ENCODE peak calls at places on chromosomes 6 and 20, in seven cellular contexts. K is CD8-positive, alpha-beta T cell; C is RWPE1; F is fibroblast of lung; B is GM23248; H is A549; U is cardiac muscle cell. M is an unnamed sample.

GRCh38 chr6:43630980-43631619 is 2.0 kb upstream of the GTPBP2 start:
- DNase-seq in K (no peak), F (no peak), H (no peak), B (no peak), U (no peak), C (no peak), M (no peak)

GRCh38 chr6:43896474-43896873 is 126.5 kb downstream of the VEGFA start:
- DNase-seq in H (no peak), K (no peak), B (no peak), U (no peak), C (no peak), F (no peak), M (no peak)

GRCh38 chr6:21947751-21948386 is 349.0 kb downstream of the PRL start:
- DNase-seq in U (no peak), B (no peak), C (no peak), K (no peak), H (no peak), F (peak), M (no peak)

GRCh38 chr20:34888468-34888867 is 12.1 kb downstream of the ACSS2 start:
- DNase-seq in U (no peak), B (no peak), C (no peak), F (no peak), H (no peak), K (no peak), M (no peak)

GRCh38 chr20:59317332-59317731 is 16.9 kb downstream of the EDN3 start:
- DNase-seq in K (no peak), F (no peak), U (no peak), B (no peak), C (no peak), H (no peak), M (no peak)

GRCh38 chr6:41881506-41881905 is 13.7 kb downstream of the USP49 start:
- DNase-seq in H (no peak), C (no peak), U (no peak), F (no peak), B (no peak), K (no peak), M (no peak)

GRCh38 chr6:10586302-10586701 is 65.2 kb downstream of the GCNT2 start:
- DNase-seq in U (peak), B (no peak), K (no peak), F (peak), C (no peak), H (no peak), M (no peak)

GRCh38 chr6:25388776-25389175 is 109.6 kb downstream of the CARMIL1 start:
- DNase-seq in B (no peak), H (no peak), C (no peak), U (no peak), F (no peak), K (no peak), M (no peak)

GRCh38 chr20:21352703-21353102 is 44.6 kb downstream of the NKX2-4 start:
- DNase-seq in H (no peak), C (no peak), F (peak), K (no peak), B (peak), U (no peak), M (no peak)

GRCh38 chr6:88662163-88662580 is 301.2 kb downstream of the RNGTT start:
- DNase-seq in K (no peak), F (no peak), B (no peak), H (peak), U (no peak), C (no peak), M (no peak)

GRCh38 chr20:9203081-9203447 is 134.2 kb downstream of the PLCB4 start:
- DNase-seq in H (peak), C (no peak), B (peak), U (no peak), K (no peak), F (peak), M (no peak)

GRCh38 chr20:23683281-23683680 is 5.6 kb downstream of the CST4 start:
- DNase-seq in K (no peak), H (no peak), U (no peak), C (no peak), F (no peak), B (no peak), M (no peak)

GRCh38 chr20:46312075-46312944 is 4.0 kb upstream of the CDH22 start:
- DNase-seq in U (peak), B (no peak), C (no peak), F (no peak), K (no peak), H (no peak), M (no peak)

GRCh38 chr6:33165581-33166258 is 26.5 kb downstream of the COL11A2 start:
- DNase-seq in K (no peak), B (no peak), C (no peak), F (no peak), H (no peak), U (no peak), M (no peak)

GRCh38 chr6:29667158-29667557 is 10.3 kb downstream of the MOG start:
- DNase-seq in B (no peak), U (peak), C (no peak), K (no peak), H (no peak), F (no peak), M (no peak)

GRCh38 chr6:1840491-1841121 is 230.9 kb downstream of the FOXC1 start:
- DNase-seq in K (no peak), F (no peak), C (no peak), U (no peak), H (no peak), B (no peak), M (no peak)

GRCh38 chr6:1839315-1839714 is 229.6 kb downstream of the FOXC1 start:
- DNase-seq in U (no peak), B (no peak), K (no peak), F (no peak), C (no peak), H (no peak), M (no peak)

GRCh38 chr6:1838604-1839003 is 228.9 kb downstream of the FOXC1 start:
- DNase-seq in B (peak), C (peak), U (no peak), H (no peak), F (peak), K (no peak), M (no peak)

GRCh38 chr6:1841131-1841530 is 231.4 kb downstream of the FOXC1 start:
- DNase-seq in C (no peak), B (no peak), U (no peak), H (no peak), F (no peak), K (no peak), M (no peak)

DNA sequence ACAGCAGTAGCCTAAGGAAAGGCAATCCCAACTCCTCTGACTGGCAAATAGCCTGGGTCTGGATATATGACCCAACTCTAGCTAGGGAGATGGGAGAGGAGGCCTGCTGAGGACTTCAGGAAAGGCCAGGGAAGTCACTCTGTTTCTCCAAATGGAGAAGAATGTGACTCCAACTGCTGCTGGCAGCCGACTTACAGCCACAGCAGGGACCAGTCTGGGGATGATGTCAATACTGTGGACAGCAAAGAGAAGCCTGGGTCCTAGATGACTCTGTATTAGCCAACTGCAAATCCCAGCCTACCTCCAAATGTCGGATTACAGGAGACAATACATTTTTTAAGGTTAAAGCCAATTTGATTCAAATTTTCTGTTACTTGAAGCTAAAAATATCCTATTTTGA is 232.6 kb downstream of the FOXC1 start:
- DNase-seq in U (no peak), H (no peak), B (no peak), C (no peak), F (no peak), K (no peak), M (no peak)
- H3K27ac ChIP-seq in U (no peak), H (no peak), B (no peak), C (no peak), F (no peak), K (no peak), M (no peak)

DNA sequence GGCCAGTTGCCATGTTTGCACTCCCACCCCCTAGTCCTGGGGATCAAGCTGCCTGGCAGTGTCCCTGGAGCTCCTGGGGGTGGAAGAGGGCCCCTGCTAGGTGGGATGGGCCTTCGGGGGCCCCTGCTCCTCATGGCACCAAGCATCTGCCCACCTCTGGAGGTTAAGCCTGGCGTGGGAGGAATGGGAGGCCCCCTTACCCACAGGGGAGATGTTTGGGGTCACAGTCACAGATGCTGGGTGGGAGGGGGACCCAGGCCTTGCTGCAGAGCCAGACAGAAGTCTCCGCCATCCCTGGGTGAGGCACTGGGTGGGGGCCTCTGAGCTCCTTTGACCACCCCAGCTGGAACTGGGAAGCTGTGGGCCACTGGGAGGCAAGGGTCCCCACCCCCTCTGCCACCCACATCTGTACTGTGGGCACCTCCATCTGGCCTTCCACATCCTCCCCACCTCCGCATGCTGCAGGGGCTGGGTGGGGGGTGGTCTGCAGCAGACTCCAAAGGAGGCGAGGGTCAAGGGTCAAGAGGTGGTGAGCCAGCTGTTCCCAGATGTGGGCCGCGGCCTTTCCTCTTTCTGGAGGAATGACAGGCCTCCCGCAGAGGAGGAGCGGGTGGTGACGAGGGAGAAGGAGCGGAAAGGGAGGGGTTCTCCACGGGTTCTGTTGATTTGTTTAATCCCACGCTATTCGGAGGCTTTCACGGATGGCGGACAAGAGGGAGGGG is 41.5 kb downstream of the YTHDF1 start:
- DNase-seq in K (no peak), B (no peak), U (no peak), C (no peak), F (no peak), H (no peak), M (no peak)
- H3K27ac ChIP-seq in K (no peak), B (no peak), U (no peak), C (no peak), F (no peak), H (no peak), M (no peak)

GRCh38 chr6:136682292-136682691 is 110.0 kb downstream of the MAP3K5 start:
- DNase-seq in B (no peak), U (no peak), K (no peak), F (no peak), C (no peak), H (no peak), M (no peak)

GRCh38 chr6:136677822-136678221 is 114.5 kb downstream of the MAP3K5 start:
- DNase-seq in K (no peak), H (no peak), C (no peak), U (no peak), F (no peak), B (no peak), M (no peak)

GRCh38 chr6:136685540-136686108 is 106.7 kb downstream of the MAP3K5 start:
- DNase-seq in K (no peak), H (no peak), B (no peak), F (peak), U (no peak), C (peak), M (no peak)

GRCh38 chr6:136684483-136684882 is 107.8 kb downstream of the MAP3K5 start:
- DNase-seq in U (no peak), K (no peak), C (no peak), H (no peak), B (peak), F (no peak), M (no peak)

DNA sequence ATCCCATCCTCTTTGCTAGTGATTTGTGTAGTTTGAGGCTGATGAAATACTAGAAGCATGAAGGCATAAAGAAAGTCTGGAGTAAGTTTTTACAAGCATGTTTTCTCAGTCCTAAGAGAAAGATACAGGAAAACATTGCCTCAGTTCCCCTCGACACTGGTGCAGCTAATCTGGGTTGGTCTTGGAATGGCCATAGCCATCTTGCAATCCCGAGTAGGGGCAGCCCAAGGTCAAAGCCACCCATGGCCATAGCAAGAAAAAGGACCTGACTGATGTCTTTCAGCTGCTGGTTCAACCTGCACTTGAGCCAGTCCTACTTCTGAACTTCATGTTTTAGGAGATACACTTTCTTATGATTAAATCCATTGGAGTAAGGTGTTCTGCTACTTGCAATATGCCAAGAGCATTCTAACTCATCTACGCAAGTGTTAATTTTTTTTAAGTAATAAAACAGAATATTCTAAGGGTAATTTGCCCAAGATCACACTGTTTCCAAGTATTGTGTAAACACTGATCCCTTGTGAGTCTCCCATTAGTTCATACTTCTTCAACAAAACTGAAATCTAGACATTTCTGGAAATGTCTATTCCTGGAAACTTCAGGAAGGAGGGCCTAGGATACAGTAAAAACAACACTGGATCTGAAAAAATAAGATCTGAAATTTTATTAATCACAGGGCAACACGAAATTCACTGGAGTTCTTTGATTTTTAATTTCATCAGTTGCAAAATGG is 108.9 kb downstream of the MAP3K5 start:
- DNase-seq in C (no peak), F (no peak), U (no peak), B (no peak), K (no peak), H (no peak), M (no peak)
- H3K27ac ChIP-seq in C (no peak), F (no peak), U (no peak), B (no peak), K (no peak), H (no peak), M (no peak)

GRCh38 chr6:148497717-148498116 is 155.1 kb downstream of the SASH1 start:
- DNase-seq in F (peak), U (no peak), H (no peak), K (no peak), C (no peak), B (peak), M (no peak)

GRCh38 chr6:148500402-148500801 is 157.8 kb downstream of the SASH1 start:
- DNase-seq in H (no peak), F (no peak), C (no peak), B (no peak), U (no peak), K (no peak), M (no peak)

GRCh38 chr6:148494226-148494625 is 151.6 kb downstream of the SASH1 start:
- DNase-seq in F (no peak), C (no peak), K (no peak), U (no peak), B (peak), H (no peak), M (no peak)

GRCh38 chr6:148495029-148495428 is 152.4 kb downstream of the SASH1 start:
- DNase-seq in C (no peak), U (no peak), K (no peak), F (peak), H (no peak), B (peak), M (no peak)

DNA sequence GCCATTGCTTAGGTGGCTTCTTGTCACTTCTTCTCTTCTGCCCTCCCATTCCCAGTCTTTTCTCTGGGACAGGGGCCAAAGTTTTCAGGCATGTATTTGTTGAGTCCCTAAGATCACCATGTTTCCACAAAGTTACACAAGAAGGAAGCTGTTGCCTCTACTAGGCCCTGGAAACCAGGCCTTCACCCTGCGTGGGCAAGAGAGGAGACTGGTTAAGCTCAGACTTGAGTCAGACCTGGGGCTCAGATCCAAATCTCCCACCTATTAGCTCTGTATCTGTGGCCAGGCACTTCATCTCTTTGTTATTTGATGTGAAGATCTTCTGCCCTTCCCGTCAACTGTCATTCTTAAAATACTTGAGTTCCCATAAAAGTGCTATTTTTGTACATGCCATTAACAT is 154.6 kb downstream of the SASH1 start:
- DNase-seq in H (no peak), B (peak), U (no peak), C (no peak), F (peak), K (no peak), M (no peak)
- H3K27ac ChIP-seq in H (no peak), B (peak), U (no peak), C (peak), F (peak), K (no peak), M (no peak)

GRCh38 chr6:52377538-52378221 is 15.7 kb downstream of the PAQR8 start:
- DNase-seq in U (no peak), H (no peak), K (no peak), C (no peak), F (no peak), B (no peak), M (no peak)
- H3K27ac ChIP-seq in U (no peak), H (no peak), K (no peak), C (no peak), F (no peak), B (no peak), M (no peak)

DNA sequence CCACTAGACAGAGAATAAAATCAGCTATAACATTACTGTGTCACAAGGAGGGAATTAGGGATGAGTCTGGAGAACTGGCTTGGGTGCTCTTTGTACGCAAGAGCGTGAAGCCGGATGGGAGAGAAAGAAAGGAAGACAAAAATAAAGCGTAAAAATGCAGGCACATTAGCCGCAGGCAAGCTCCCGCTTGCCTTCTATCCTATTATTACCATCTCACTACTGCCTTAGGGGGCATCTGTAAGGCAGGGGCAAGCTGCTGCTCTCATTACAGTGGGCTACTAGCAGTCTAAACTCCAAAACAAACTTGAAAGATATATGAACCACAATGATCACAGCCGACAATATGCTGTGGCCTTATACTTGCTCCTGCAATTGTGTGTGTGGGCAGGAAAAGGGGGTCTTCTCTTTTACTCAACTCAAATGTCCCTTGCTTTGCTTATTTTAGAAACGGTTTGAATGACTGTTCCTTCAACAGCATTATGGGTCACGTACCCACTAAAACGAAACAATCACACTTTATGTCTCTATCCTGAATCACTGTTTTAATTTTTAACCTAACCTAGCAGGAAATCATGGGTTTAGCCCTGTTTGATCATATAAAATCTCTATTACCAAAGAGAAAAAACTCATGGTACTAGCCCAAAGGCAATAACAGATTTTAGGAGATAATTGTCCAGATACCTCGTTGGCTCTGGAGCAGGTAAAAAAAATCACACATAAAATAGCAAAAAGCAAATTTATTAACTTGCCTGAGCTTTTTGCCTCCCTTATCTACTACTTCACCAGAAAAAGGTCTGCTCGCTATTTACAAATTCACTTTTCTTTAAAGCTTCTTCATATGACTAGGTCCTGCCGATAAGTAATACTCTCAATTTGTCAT is 82.1 kb downstream of the GJA10 start:
- DNase-seq in K (no peak), H (no peak), U (no peak), B (no peak), F (no peak), C (no peak), M (no peak)
- H3K27ac ChIP-seq in K (no peak), H (no peak), U (no peak), B (no peak), F (no peak), C (no peak), M (no peak)

DNA sequence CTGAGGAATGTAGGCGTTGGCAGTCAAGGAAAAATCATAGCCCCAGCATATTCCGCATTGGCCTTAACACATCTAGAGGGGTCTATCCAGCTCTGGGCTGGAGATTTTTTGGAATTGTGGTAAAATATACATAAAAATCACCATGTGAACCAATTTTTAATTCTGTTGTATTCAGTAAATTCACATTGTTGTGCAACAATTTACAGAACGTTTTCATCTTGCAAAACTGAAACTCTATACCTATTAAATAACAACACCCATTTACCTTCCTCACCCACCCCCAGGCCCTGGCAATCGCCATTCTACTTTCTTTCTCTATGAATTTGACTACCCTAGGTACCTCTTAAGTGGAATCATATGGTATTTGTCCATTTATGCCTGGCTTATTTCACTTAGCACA is 6.8 kb upstream of the JAG1 start:
- DNase-seq in H (no peak), K (no peak), B (no peak), C (no peak), U (no peak), F (no peak), M (no peak)
- H3K27ac ChIP-seq in H (no peak), K (no peak), B (no peak), C (no peak), U (no peak), F (no peak), M (no peak)

GRCh38 chr20:52313335-52313963 is 121.9 kb upstream of the ZFP64 start:
- DNase-seq in F (peak), C (peak), U (peak), H (peak), B (peak), K (no peak), M (no peak)

GRCh38 chr20:52321396-52321795 is 129.8 kb upstream of the ZFP64 start:
- DNase-seq in H (no peak), C (no peak), B (no peak), F (no peak), K (no peak), U (no peak), M (no peak)

DNA sequence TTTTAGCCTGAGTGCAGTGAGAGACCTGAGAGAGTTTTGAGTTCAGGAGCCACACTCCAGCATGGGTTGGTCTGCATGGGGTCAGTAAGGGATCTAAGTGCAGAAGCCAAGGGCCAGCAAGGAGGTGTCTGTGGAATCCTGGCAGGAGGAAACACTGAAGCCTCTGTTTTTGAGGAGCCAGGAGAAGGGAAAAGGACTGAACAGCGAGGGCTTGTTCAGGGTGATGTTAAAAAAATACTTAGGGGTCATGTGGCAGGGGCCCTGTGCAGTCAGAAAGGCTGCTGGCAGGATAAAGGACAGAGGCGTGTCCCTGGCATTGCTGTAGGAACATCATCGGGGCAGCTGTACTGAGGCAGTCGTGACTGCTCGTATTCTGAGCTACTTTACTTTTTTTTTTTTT is 127.0 kb upstream of the ZFP64 start:
- DNase-seq in K (no peak), C (no peak), H (no peak), F (no peak), U (no peak), B (no peak), M (no peak)
- H3K27ac ChIP-seq in K (no peak), C (no peak), H (no peak), F (no peak), U (no peak), B (no peak), M (no peak)

M was measured in CD4-positive, alpha-beta memory T cell.